ENCODE peak calls at places on chromosomes 16 and 17, in eight cellular contexts. One of them, this sample, is unnamed.

GRCh38 chr17:51120357-51120738 is 320 bp downstream of the SPAG9 start:
- DNase-seq in RWPE1: peak; percentile 52
- DNase-seq in CMK: no peak
- DNase-seq in tibial artery: no peak
- DNase-seq in stimulated activated CD4-positive, alpha-beta T cell treated with anti-CD3 and anti-CD28 coated beads, Interleukin-2, amount 100 ng/mL, for 4 hours: peak; percentile 20
- DNase-seq in heart right ventricle: no peak
- DNase-seq in left cardiac atrium: no peak
- DNase-seq in NCI-H774: no peak
- DNase-seq in this sample: no peak

GRCh38 chr16:25109643-25110042 is 1.9 kb upstream of the LCMT1 start:
- DNase-seq in stimulated activated CD4-positive, alpha-beta T cell treated with anti-CD3 and anti-CD28 coated beads, Interleukin-2, amount 100 ng/mL, for 4 hours: no peak
- DNase-seq in tibial artery: no peak
- DNase-seq in NCI-H774: no peak
- DNase-seq in left cardiac atrium: peak; percentile 63
- DNase-seq in CMK: no peak
- DNase-seq in heart right ventricle: no peak
- DNase-seq in RWPE1: peak; percentile 92
- DNase-seq in this sample: no peak

GRCh38 chr17:64994781-64995538 is 61.6 kb downstream of the GNA13 start:
- DNase-seq in heart right ventricle: no peak
- DNase-seq in stimulated activated CD4-positive, alpha-beta T cell treated with anti-CD3 and anti-CD28 coated beads, Interleukin-2, amount 100 ng/mL, for 4 hours: no peak
- DNase-seq in left cardiac atrium: no peak
- DNase-seq in NCI-H774: no peak
- DNase-seq in tibial artery: no peak
- DNase-seq in RWPE1: no peak
- DNase-seq in CMK: no peak
- DNase-seq in this sample: no peak

GRCh38 chr17:4485676-4486646 is 12.7 kb upstream of the SPNS2 start:
- DNase-seq in NCI-H774: no peak
- DNase-seq in heart right ventricle: no peak
- DNase-seq in left cardiac atrium: peak; percentile 51
- DNase-seq in stimulated activated CD4-positive, alpha-beta T cell treated with anti-CD3 and anti-CD28 coated beads, Interleukin-2, amount 100 ng/mL, for 4 hours: peak; percentile 40
- DNase-seq in CMK: no peak
- DNase-seq in RWPE1: no peak
- DNase-seq in tibial artery: no peak
- DNase-seq in this sample: no peak

GRCh38 chr17:83179811-83180210 is 100.4 kb downstream of the METRNL start:
- DNase-seq in RWPE1: no peak
- DNase-seq in tibial artery: no peak
- DNase-seq in heart right ventricle: no peak
- DNase-seq in stimulated activated CD4-positive, alpha-beta T cell treated with anti-CD3 and anti-CD28 coated beads, Interleukin-2, amount 100 ng/mL, for 4 hours: no peak
- DNase-seq in left cardiac atrium: no peak
- DNase-seq in CMK: no peak
- DNase-seq in NCI-H774: no peak
- DNase-seq in this sample: no peak

GRCh38 chr16:8576141-8577004 is 13.9 kb downstream of the TMEM114 start:
- DNase-seq in heart right ventricle: no peak
- DNase-seq in RWPE1: no peak
- DNase-seq in NCI-H774: no peak
- DNase-seq in left cardiac atrium: no peak
- DNase-seq in tibial artery: no peak
- DNase-seq in stimulated activated CD4-positive, alpha-beta T cell treated with anti-CD3 and anti-CD28 coated beads, Interleukin-2, amount 100 ng/mL, for 4 hours: no peak
- DNase-seq in CMK: no peak
- DNase-seq in this sample: no peak

GRCh38 chr16:65782537-65783290 is 583.8 kb upstream of the CDH5 start:
- DNase-seq in heart right ventricle: no peak
- DNase-seq in tibial artery: no peak
- DNase-seq in stimulated activated CD4-positive, alpha-beta T cell treated with anti-CD3 and anti-CD28 coated beads, Interleukin-2, amount 100 ng/mL, for 4 hours: no peak
- DNase-seq in RWPE1: peak; percentile 78
- DNase-seq in left cardiac atrium: peak; percentile 24
- DNase-seq in CMK: no peak
- DNase-seq in NCI-H774: no peak
- DNase-seq in this sample: no peak

GRCh38 chr17:17605747-17606083 is 14.2 kb upstream of the PEMT start:
- DNase-seq in heart right ventricle: no peak
- DNase-seq in RWPE1: no peak
- DNase-seq in tibial artery: no peak
- DNase-seq in NCI-H774: no peak
- DNase-seq in stimulated activated CD4-positive, alpha-beta T cell treated with anti-CD3 and anti-CD28 coated beads, Interleukin-2, amount 100 ng/mL, for 4 hours: no peak
- DNase-seq in CMK: no peak
- DNase-seq in left cardiac atrium: no peak
- DNase-seq in this sample: no peak

GRCh38 chr17:49022391-49022941 is 25.3 kb downstream of the IGF2BP1 start:
- DNase-seq in left cardiac atrium: no peak
- DNase-seq in heart right ventricle: no peak
- DNase-seq in tibial artery: peak; percentile 31
- DNase-seq in stimulated activated CD4-positive, alpha-beta T cell treated with anti-CD3 and anti-CD28 coated beads, Interleukin-2, amount 100 ng/mL, for 4 hours: no peak
- DNase-seq in NCI-H774: no peak
- DNase-seq in RWPE1: peak; percentile 80
- DNase-seq in CMK: no peak
- DNase-seq in this sample: no peak

GRCh38 chr17:78476973-78477372 is 98.5 kb downstream of the PGS1 start:
- DNase-seq in left cardiac atrium: no peak
- DNase-seq in RWPE1: peak; percentile 20
- DNase-seq in heart right ventricle: no peak
- DNase-seq in stimulated activated CD4-positive, alpha-beta T cell treated with anti-CD3 and anti-CD28 coated beads, Interleukin-2, amount 100 ng/mL, for 4 hours: no peak
- DNase-seq in tibial artery: no peak
- DNase-seq in CMK: no peak
- DNase-seq in NCI-H774: peak; percentile 38
- DNase-seq in this sample: no peak

GRCh38 chr17:74822329-74823175 is 37.1 kb downstream of the GRIN2C start:
- DNase-seq in heart right ventricle: peak; percentile 47
- DNase-seq in tibial artery: no peak
- DNase-seq in RWPE1: no peak
- DNase-seq in stimulated activated CD4-positive, alpha-beta T cell treated with anti-CD3 and anti-CD28 coated beads, Interleukin-2, amount 100 ng/mL, for 4 hours: no peak
- DNase-seq in left cardiac atrium: no peak
- DNase-seq in CMK: no peak
- DNase-seq in NCI-H774: no peak
- DNase-seq in this sample: peak; percentile 52

GRCh38 chr17:31068291-31068690 is 26.5 kb upstream of the NF1 start:
- DNase-seq in CMK: no peak
- DNase-seq in heart right ventricle: peak; percentile 18
- DNase-seq in stimulated activated CD4-positive, alpha-beta T cell treated with anti-CD3 and anti-CD28 coated beads, Interleukin-2, amount 100 ng/mL, for 4 hours: peak; percentile 19
- DNase-seq in tibial artery: no peak
- DNase-seq in RWPE1: no peak
- DNase-seq in left cardiac atrium: no peak
- DNase-seq in NCI-H774: no peak
- DNase-seq in this sample: no peak

GRCh38 chr17:2435181-2435741 is 34.4 kb upstream of the MNT start:
- DNase-seq in tibial artery: no peak
- DNase-seq in left cardiac atrium: no peak
- DNase-seq in CMK: no peak
- DNase-seq in NCI-H774: peak; percentile 1
- DNase-seq in heart right ventricle: no peak
- DNase-seq in RWPE1: no peak
- DNase-seq in stimulated activated CD4-positive, alpha-beta T cell treated with anti-CD3 and anti-CD28 coated beads, Interleukin-2, amount 100 ng/mL, for 4 hours: no peak
- DNase-seq in this sample: peak; percentile 29

GRCh38 chr17:42422958-42423712 is at the start of gene CAVIN1:
- DNase-seq in RWPE1: peak; percentile 99
- DNase-seq in left cardiac atrium: peak; percentile 99
- DNase-seq in CMK: no peak
- DNase-seq in tibial artery: peak; percentile 100
- DNase-seq in heart right ventricle: peak; percentile 100
- DNase-seq in stimulated activated CD4-positive, alpha-beta T cell treated with anti-CD3 and anti-CD28 coated beads, Interleukin-2, amount 100 ng/mL, for 4 hours: no peak
- DNase-seq in NCI-H774: peak; percentile 55
- DNase-seq in this sample: peak; percentile 78

GRCh38 chr17:309361-309888 is 43.2 kb downstream of the RPH3AL start:
- DNase-seq in NCI-H774: no peak
- DNase-seq in stimulated activated CD4-positive, alpha-beta T cell treated with anti-CD3 and anti-CD28 coated beads, Interleukin-2, amount 100 ng/mL, for 4 hours: no peak
- DNase-seq in heart right ventricle: no peak
- DNase-seq in left cardiac atrium: no peak
- DNase-seq in tibial artery: no peak
- DNase-seq in CMK: peak; percentile 18
- DNase-seq in RWPE1: no peak
- DNase-seq in this sample: no peak

This sample was measured in hippocampal formation.